ENCODE peak calls at places on chromosomes 7 and 10, in six cellular contexts. V is glutamatergic neuron, X is brain microvascular endothelial cell, Q is progenitor cell of endocrine pancreas, Y is Calu3, U is coronary artery. O is an unnamed sample.

GRCh38 chr7:1276626-1277175 is 44.0 kb downstream of the UNCX start:
- DNase-seq in Q (no peak), U (no peak), Y (no peak), V (no peak), X (no peak), O (no peak)

GRCh38 chr10:96292971-96293909 is 11.0 kb upstream of the DNTT start:
- DNase-seq in V (no peak), Y (no peak), U (no peak), Q (no peak), X (peak; percentile 15), O (peak; percentile 9)

GRCh38 chr10:100345570-100346330 is 1.3 kb upstream of the SCD start:
- DNase-seq in Q (no peak), V (no peak), X (peak; percentile 58), U (no peak), Y (no peak), O (no peak)

GRCh38 chr7:150451833-150452431 is 1.5 kb downstream of the GIMAP8 start:
- DNase-seq in U (no peak), Q (no peak), X (no peak), V (no peak), Y (no peak), O (no peak)

GRCh38 chr10:35739998-35740397 is 97.9 kb upstream of the FZD8 start:
- DNase-seq in V (no peak), U (no peak), Q (no peak), Y (no peak), X (peak; percentile 67), O (no peak)

GRCh38 chr7:125059861-125060456 is 130.3 kb upstream of the POT1 start:
- DNase-seq in Q (no peak), U (no peak), X (no peak), Y (no peak), V (no peak), O (no peak)

GRCh38 chr7:148031816-148032215 is 558.8 kb upstream of the C7orf33 start:
- DNase-seq in X (no peak), Y (no peak), V (peak; percentile 37), U (no peak), Q (no peak), O (no peak)

GRCh38 chr7:157584420-157584819 is 247.6 kb downstream of the DNAJB6 start:
- DNase-seq in U (no peak), Y (no peak), Q (no peak), V (no peak), X (no peak), O (no peak)

GRCh38 chr7:112112822-112113255 is 93.4 kb downstream of the DOCK4 start:
- DNase-seq in Y (no peak), U (no peak), X (peak; percentile 57), Q (no peak), V (no peak), O (no peak)

DNA sequence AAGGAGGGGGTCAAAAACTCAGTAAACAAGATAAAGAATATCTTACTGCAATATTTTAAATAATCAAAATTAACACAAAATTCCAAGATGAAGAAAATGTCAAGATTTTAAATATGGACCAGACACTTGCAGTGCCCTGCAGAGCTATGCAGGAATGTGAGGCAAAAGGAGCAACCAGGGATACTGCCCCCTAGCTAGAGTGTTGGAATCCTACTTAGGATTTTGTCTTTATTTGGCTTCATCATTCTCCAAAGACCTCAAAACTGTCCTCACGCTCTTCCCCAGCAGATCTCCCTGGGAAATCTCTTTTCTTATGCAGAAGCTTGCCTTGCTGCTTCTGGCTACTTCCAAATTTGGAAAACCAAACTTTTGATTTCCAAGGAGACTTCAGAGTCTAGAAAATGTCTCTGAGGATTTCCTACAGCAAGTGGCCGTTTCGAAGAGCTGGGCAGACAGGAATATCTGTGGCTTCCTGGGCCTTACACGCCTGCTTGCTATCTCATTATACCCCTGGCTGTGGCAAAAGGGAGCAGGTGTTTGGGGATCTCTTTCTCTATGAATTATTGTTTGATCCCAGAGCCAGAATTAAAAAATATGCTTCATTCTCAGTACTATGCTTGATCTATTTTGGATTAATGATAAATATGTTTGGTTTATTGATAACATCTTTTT is 232.2 kb upstream of the BMPER start:
- DNase-seq in X (no peak), U (no peak), Y (no peak), Q (no peak), V (no peak), O (no peak)
- TF ChIP-seq CTCF in X (peak; percentile 30), U (no peak), Y (no peak), Q (peak; percentile 14), V (no peak), O (no peak)

DNA sequence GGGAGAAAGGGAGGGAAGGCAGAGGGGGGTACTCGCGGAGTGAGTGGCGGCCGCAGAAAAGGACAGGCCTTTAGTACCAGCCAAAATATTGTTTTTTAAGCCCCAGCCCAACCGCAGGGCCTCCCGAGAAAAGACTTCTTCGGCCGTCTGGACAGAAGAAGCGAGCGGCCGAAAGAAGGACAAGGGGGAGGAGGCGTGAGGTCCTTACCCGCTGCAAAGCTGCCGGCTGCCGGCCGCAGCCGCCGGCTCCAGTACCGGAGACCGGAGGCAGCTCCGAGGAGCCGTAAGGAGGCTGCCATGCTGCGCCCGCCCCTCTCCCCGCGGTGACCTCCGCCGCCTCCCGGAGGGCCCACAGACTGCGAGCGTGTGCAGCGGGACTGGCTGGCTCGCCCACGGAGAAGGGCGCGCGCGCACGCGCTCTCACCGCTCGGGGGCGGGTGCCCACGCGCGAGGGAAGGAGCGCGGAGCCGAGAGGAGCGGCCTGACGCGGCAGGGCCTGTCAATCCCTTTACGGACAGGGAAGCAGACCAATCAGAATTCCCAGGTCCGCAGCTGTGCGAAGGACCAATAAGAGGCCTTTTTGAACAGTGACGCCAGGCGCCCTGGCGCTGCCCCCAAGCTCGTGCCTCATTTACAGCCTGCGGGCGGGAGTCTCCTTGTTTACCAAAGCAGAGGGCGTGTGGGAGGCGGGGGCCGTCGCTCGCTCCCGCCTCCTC is at the start of gene HIBADH:
- DNase-seq in Q (peak; percentile 86), Y (peak; percentile 99), U (peak; percentile 98), V (peak; percentile 89), X (peak; percentile 100), O (peak; percentile 86)
- TF ChIP-seq CTCF in Q (peak; percentile 24), Y (no peak), U (no peak), V (no peak), X (peak; percentile 24), O (no peak)

DNA sequence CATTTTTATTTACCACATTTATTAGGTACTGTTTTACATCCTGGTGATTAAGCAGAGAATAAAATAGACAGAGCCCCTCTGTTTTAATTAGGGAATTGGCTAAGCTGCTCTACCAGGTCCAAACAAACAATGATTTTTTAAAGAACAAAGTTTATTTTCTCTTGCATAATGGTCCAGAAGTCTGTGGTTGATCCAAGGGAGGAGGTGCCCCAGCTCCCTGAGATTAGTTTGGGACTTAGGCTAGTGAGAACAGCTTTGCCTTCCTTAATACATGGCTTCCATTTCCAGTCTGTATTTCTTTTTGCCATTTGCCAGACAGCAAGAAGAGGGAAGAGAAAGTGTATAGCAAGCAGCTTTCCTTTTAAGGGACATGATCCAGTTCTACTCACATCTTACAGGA is 2.9 kb upstream of the MIOS start:
- DNase-seq in V (no peak), U (no peak), Q (no peak), X (no peak), Y (no peak), O (no peak)
- TF ChIP-seq CTCF in V (no peak), U (no peak), Q (no peak), X (no peak), Y (no peak), O (no peak)

DNA sequence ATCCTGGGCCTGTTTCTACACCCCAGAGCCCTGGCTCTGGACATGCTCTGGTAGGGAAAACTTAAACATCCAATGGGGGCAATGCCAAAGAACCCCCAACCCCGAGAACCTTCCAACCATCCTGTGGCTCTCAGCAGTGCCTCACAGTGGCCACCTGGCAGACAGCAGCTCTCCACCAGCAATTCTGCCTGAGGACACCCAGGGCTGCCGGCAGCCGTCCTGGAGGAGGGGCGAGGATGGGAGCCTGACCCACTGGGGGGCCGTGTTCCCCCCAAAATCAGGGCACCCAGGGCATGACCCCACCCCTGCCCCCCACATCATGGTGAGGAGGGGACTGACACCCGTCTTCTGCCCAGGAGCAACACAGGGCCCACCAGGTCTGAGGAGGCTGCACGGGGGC is 32.7 kb downstream of the DPYSL4 start:
- DNase-seq in U (no peak), X (no peak), Y (no peak), Q (no peak), V (no peak), O (no peak)
- TF ChIP-seq CTCF in U (no peak), X (peak; percentile 41), Y (no peak), Q (peak; percentile 21), V (no peak), O (peak; percentile 18)

DNA sequence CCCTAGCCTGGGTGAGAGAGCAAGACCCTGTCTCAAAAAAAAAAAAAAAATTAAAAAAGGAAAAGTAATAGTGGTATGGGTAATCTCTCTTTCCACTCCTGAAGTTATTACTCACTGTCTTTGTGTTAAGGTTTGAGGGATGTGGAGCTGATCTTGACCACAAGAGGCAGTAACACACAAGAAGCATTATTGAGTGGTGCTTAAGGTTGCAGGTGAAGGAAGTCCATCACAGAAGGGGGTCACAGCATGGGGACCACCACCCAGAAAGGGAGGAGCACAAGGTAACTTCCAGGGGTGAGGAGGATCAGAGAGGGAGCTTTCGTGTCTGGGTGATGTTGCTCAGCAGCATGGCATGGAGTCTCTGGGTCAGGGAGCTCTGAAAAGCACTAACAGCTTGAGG is 100.2 kb upstream of the DNAJC1 start:
- DNase-seq in Q (no peak), Y (no peak), U (no peak), V (no peak), X (no peak), O (no peak)
- TF ChIP-seq CTCF in Q (peak; percentile 43), Y (no peak), U (no peak), V (peak; percentile 26), X (peak; percentile 36), O (peak; percentile 50)

DNA sequence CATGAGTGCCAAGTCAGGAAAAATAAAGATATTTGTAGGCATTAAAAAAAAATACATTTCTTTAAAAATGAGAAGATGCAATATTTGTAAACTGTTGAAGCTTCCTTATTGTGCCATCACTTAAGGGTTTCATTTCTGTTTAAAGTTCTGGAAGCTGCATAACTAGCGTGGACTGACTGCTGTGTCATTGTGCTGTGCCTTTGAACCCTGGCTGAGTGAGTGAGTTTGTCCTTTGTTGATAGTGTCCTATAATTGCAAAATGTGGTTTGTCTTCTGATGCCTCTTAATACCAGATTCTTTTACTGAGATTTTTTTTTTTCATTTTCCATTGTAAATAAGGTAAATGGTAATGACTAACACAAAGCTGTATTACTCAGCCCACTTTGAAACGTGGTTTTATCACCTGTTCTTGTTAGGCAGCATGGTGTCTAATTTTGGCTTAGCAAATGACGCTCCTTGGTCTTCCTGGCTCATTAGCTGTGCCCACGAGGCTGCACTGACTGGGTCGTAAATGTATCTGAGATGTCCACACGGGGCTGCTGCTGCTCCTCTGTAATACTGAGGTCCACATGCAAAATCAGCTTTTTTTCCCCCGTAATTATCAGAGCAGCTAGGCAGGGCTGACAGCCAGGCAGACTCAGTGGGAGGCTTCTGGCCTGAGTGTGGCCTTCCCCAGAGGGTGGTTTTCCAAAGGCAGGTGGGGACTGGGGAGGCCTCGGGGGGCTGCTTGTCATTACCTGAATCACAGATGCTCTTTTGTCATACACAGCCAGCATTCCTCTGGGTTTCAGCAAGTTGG is 14.8 kb downstream of the ZSCAN25 start:
- DNase-seq in Q (no peak), V (no peak), Y (peak; percentile 5), U (no peak), X (peak; percentile 14), O (no peak)
- TF ChIP-seq CTCF in Q (peak; percentile 45), V (no peak), Y (no peak), U (no peak), X (peak; percentile 51), O (no peak)